ENCODE peak calls at places on chromosome 2, in six cellular contexts. R is progenitor cell of endocrine pancreas, U is endothelial cell, Y is GM13976, P is spleen, C is cardiac muscle cell. E is an unnamed sample.

GRCh38 chr2:64779117-64779690 is 125.5 kb upstream of the SERTAD2 start:
- DNase-seq in R (no peak), U (no peak), Y (no peak), P (no peak), C (peak), E (no peak)

GRCh38 chr2:97718051-97718882 is 4.9 kb downstream of the ZAP70 start:
- DNase-seq in R (no peak), U (no peak), Y (peak), P (peak), C (no peak), E (peak)

GRCh38 chr2:29196792-29197788 is 81.9 kb downstream of the CLIP4 start:
- DNase-seq in R (peak), U (peak), Y (peak), P (peak), C (peak), E (peak)

GRCh38 chr2:10489842-10490555 is 41.9 kb upstream of the ODC1 start:
- DNase-seq in R (no peak), U (no peak), Y (no peak), P (peak), C (no peak), E (no peak)

GRCh38 chr2:215397632-215398341 is 38.1 kb downstream of the FN1 start:
- DNase-seq in R (no peak), U (no peak), Y (no peak), P (no peak), C (peak), E (no peak)

GRCh38 chr2:30701782-30702181 is 105.5 kb downstream of the CAPN13 start:
- DNase-seq in R (no peak), U (no peak), Y (no peak), P (no peak), C (no peak), E (no peak)

GRCh38 chr2:29374823-29375222 is 259.6 kb downstream of the CLIP4 start:
- DNase-seq in R (no peak), U (no peak), Y (no peak), P (no peak), C (no peak), E (no peak)

GRCh38 chr2:62939735-62940491 is 110.7 kb upstream of the OTX1 start:
- DNase-seq in R (no peak), U (no peak), Y (no peak), P (no peak), C (peak), E (no peak)

GRCh38 chr2:159249955-159250723 is 36.4 kb downstream of the WDSUB1 start:
- DNase-seq in R (no peak), U (no peak), Y (no peak), P (no peak), C (peak), E (peak)

GRCh38 chr2:7014201-7014640 is 97.0 kb downstream of the RNF144A start:
- DNase-seq in R (no peak), U (peak), Y (peak), P (peak), C (peak), E (peak)

GRCh38 chr2:205780645-205781044 is 98.3 kb downstream of the NRP2 start:
- DNase-seq in R (no peak), U (no peak), Y (no peak), P (no peak), C (no peak), E (no peak)

GRCh38 chr2:164786787-164787186 is 54.8 kb downstream of the COBLL1 start:
- DNase-seq in R (no peak), U (no peak), Y (no peak), P (no peak), C (no peak), E (no peak)

GRCh38 chr2:110682872-110683271 is 5.0 kb upstream of the BUB1 start:
- DNase-seq in R (no peak), U (no peak), Y (no peak), P (no peak), C (no peak), E (no peak)

GRCh38 chr2:71857632-71858031 is 290.0 kb downstream of the CYP26B1 start:
- DNase-seq in R (no peak), U (no peak), Y (no peak), P (no peak), C (no peak), E (no peak)

GRCh38 chr2:164910091-164910899 is 45.0 kb downstream of the SLC38A11 start:
- DNase-seq in R (no peak), U (no peak), Y (no peak), P (no peak), C (no peak), E (peak)

GRCh38 chr2:45681675-45682074 is 30.2 kb downstream of the PRKCE start:
- DNase-seq in R (no peak), U (no peak), Y (peak), P (no peak), C (peak), E (peak)

GRCh38 chr2:106852103-106852502 is 33.9 kb downstream of the ST6GAL2 start:
- DNase-seq in R (no peak), U (no peak), Y (no peak), P (no peak), C (no peak), E (no peak)

GRCh38 chr2:189580267-189580661 is 322 bp downstream of the SLC40A1 start:
- DNase-seq in R (no peak), U (peak), Y (peak), P (peak), C (peak), E (peak)

GRCh38 chr2:206064077-206064476 is 21.9 kb downstream of the INO80D start:
- DNase-seq in R (no peak), U (no peak), Y (no peak), P (no peak), C (peak), E (no peak)

GRCh38 chr2:79039944-79040343 is 14.4 kb downstream of the REG3G start:
- DNase-seq in R (no peak), U (no peak), Y (no peak), P (no peak), C (no peak), E (no peak)

GRCh38 chr2:148519013-148519412 is 125.5 kb upstream of the EPC2 start:
- DNase-seq in R (no peak), U (no peak), Y (no peak), P (no peak), C (no peak), E (no peak)

GRCh38 chr2:189570565-189570964 is 10.0 kb downstream of the SLC40A1 start:
- DNase-seq in R (no peak), U (no peak), Y (no peak), P (no peak), C (peak), E (no peak)

GRCh38 chr2:108169982-108170625 is 69.7 kb upstream of the SULT1C3 start:
- DNase-seq in R (no peak), U (no peak), Y (no peak), P (no peak), C (peak), E (no peak)

GRCh38 chr2:188369365-188369764 is 77.7 kb downstream of the GULP1 start:
- DNase-seq in R (no peak), U (peak), Y (peak), P (no peak), C (peak), E (peak)

GRCh38 chr2:172976816-172977215 is 98.8 kb upstream of the MAP3K20 start:
- DNase-seq in R (no peak), U (no peak), Y (no peak), P (no peak), C (no peak), E (no peak)

GRCh38 chr2:172974762-172975161 is 100.9 kb upstream of the MAP3K20 start:
- DNase-seq in R (no peak), U (no peak), Y (no peak), P (no peak), C (no peak), E (no peak)

GRCh38 chr2:172978053-172978383 is 97.6 kb upstream of the MAP3K20 start:
- DNase-seq in R (no peak), U (no peak), Y (no peak), P (no peak), C (no peak), E (peak)

GRCh38 chr2:172976076-172976579 is 99.5 kb upstream of the MAP3K20 start:
- DNase-seq in R (no peak), U (no peak), Y (no peak), P (no peak), C (no peak), E (no peak)

DNA sequence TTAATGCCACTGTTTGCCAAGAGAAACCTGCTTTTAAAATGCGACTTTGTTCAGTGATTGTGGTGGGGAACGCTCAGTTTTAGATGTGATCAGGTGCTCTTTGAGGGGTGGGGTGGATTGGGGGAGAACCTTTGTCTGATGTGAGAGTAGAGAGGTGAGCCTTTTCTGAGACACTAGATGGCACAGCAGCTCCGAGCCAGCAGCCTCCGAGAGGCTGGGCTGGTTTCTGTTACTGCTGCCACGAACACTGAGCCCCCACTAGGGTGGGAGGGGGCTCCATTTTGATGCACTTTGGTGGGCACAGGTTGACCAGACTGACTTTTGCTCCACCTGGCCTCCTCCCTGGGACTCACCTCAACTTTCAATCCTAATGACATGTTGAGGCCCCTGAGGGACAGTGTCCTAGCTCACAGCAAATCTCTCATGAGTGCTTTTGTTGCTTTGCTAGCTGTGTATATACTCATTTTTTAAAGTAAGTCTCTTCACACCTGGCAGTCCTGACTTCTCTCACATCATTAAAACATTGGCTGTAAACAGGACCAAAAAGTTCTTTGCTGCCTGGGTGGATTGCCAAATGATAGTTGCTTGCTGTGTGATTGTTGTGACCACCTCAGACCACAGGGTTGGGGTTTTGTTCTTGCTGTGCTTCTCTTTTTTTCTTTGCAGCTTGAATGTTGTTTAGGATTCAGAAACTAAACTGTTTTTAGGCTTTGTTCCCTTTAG is 98.2 kb upstream of the MAP3K20 start:
- DNase-seq in R (no peak), U (no peak), Y (no peak), P (no peak), C (no peak), E (peak)
- TF ChIP-seq CTCF in R (no peak), U (no peak), Y (no peak), P (no peak), C (no peak), E (no peak)

DNA sequence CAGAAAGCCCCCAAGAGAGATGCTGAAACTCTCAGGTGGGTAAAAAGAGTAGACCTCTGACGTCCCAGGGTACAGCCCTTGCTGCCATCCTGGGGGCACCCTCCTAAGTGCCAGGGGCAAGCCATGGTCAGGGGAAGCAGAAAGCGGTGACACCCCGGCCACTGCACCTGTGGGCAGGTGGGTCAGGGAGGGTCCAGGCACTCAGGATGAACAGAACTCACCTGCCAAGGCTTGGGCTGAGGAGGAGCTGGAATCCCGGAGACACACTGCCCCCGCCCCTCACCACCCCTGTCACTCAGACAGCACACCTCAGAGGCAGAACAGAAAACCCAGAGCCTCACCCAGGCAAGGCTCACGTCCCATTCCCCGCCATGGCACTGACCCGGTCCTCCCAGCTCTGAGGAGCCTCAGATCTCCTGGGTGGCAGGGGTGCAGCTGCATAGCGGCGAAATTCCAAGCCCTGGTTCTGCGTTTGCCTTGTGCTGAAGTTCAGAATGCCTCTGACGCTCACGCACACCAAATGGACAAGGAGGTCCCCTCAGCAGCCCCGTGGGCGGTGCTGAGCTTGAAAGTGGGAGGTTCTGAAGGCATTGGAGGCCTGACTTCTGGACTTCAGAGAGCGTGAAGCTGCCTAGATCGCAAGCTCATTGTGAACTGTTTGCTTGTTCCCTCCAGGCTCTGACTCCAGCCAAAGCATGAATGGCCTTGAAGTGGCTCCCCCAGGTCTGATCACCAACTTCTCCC is 4.3 kb downstream of the GPR17 start:
- DNase-seq in R (no peak), U (no peak), Y (no peak), P (peak), C (no peak), E (no peak)
- TF ChIP-seq CTCF in R (peak), U (peak), Y (no peak), P (no peak), C (no peak), E (peak)

GRCh38 chr2:55718165-55719008 is 24.7 kb upstream of the PNPT1 start:
- DNase-seq in R (peak), U (peak), Y (peak), P (no peak), C (peak), E (peak)
- TF ChIP-seq CTCF in R (peak), U (peak), Y (peak), P (peak), C (peak), E (peak)

DNA sequence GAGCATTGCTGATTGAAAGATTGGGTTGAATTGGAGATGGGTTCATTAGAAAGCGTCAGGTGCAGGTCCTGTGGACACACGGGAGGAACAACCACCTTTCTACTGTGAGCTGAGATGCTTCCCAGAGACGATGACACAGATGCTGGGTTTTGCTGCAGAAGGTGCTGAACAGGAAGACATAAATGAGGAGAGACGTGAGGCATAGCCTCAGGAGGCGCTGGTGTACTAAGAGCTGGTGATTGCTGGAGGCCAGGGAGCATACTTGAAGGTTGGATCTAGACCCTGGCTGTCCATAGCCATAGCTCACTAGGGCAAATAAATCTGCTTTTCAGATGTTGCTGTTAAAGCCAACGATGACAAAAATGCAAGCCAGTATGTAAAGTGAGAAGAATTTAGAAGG is 153.6 kb downstream of the SOX11 start:
- DNase-seq in R (no peak), U (no peak), Y (no peak), P (no peak), C (no peak), E (no peak)
- TF ChIP-seq CTCF in R (no peak), U (no peak), Y (no peak), P (no peak), C (no peak), E (no peak)

GRCh38 chr2:141554810-141555209 is 576.0 kb downstream of the LRP1B start:
- DNase-seq in R (no peak), U (peak), Y (peak), P (no peak), C (peak), E (no peak)
- TF ChIP-seq CTCF in R (peak), U (no peak), Y (peak), P (no peak), C (peak), E (no peak)

GRCh38 chr2:197310271-197310939 is at the start of gene ANKRD44:
- DNase-seq in R (peak), U (peak), Y (peak), P (peak), C (peak), E (peak)
- TF ChIP-seq CTCF in R (peak), U (no peak), Y (peak), P (peak), C (peak), E (no peak)

GRCh38 chr2:113103277-113103676 is 24.1 kb upstream of the IL1RN start:
- DNase-seq in R (no peak), U (no peak), Y (no peak), P (no peak), C (no peak), E (no peak)

GRCh38 chr2:113098532-113098931 is 28.9 kb upstream of the IL1RN start:
- DNase-seq in R (no peak), U (no peak), Y (no peak), P (no peak), C (no peak), E (no peak)

GRCh38 chr2:113102133-113102532 is 25.3 kb upstream of the IL1RN start:
- DNase-seq in R (no peak), U (no peak), Y (no peak), P (no peak), C (no peak), E (no peak)

GRCh38 chr2:113098061-113098460 is 29.3 kb upstream of the IL1RN start:
- DNase-seq in R (no peak), U (no peak), Y (peak), P (no peak), C (no peak), E (peak)
- TF ChIP-seq CTCF in R (no peak), U (no peak), Y (no peak), P (no peak), C (no peak), E (no peak)

DNA sequence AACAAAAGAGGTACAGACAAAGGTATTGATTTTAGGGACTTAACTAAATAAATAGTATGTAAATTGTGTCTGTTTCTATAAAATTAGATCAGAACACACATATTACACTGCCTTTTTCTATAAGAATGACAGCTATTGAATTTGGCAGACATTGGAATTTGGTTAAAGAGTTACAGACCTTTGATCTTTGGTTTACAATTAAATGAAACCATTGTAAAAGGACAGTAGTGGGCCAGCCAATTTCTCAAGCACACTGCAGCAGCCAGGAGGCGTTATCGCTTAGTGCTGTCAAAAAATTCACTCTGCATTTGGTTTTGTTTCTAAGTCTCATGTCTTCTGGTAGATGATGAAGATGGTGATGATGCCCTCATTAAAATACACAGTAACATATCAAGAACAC is 175.9 kb downstream of the NR4A2 start:
- DNase-seq in R (no peak), U (no peak), Y (no peak), P (no peak), C (no peak), E (no peak)
- TF ChIP-seq CTCF in R (no peak), U (no peak), Y (no peak), P (no peak), C (no peak), E (no peak)

GRCh38 chr2:74197983-74198460 is 393 bp upstream of the MTHFD2 start:
- DNase-seq in R (no peak), U (no peak), Y (no peak), P (no peak), C (no peak), E (no peak)
- TF ChIP-seq CTCF in R (no peak), U (no peak), Y (no peak), P (no peak), C (no peak), E (no peak)

E was measured in activated CD8-positive, alpha-beta T cell treated with anti-CD3 and anti-CD28 coated beads for 36 hours.